ENCODE peak calls at places on chromosomes 11 and 22, in four cellular contexts. S is dorsolateral prefrontal cortex; E is lower lobe of right lung; D is CD4-positive, alpha-beta T cell. F is an unnamed sample.

GRCh38 chr22:17891427-17892167 is 117.3 kb upstream of the BID start:
- DNase-seq in S (peak; percentile 70), E (no peak), D (no peak), F (no peak)

GRCh38 chr11:1209371-1210057 is 13.4 kb upstream of the MUC5B start:
- DNase-seq in S (peak; percentile 12), E (no peak), D (no peak), F (peak; percentile 50)

GRCh38 chr11:359181-359714 is 10.1 kb upstream of the B4GALNT4 start:
- DNase-seq in S (no peak), E (no peak), D (no peak), F (no peak)

GRCh38 chr11:19398772-19399542 is 158.2 kb upstream of the E2F8 start:
- DNase-seq in S (no peak), E (no peak), D (no peak), F (no peak)

GRCh38 chr11:129785383-129786111 is 30.1 kb upstream of the TMEM45B start:
- DNase-seq in S (no peak), E (no peak), D (no peak), F (no peak)

GRCh38 chr22:50189849-50190181 is 4.1 kb downstream of the TRABD start:
- DNase-seq in S (no peak), E (no peak), D (no peak), F (no peak)

GRCh38 chr22:24507742-24508141 is 12.6 kb downstream of the UPB1 start:
- DNase-seq in S (no peak), E (no peak), D (no peak), F (no peak)

GRCh38 chr22:32326647-32327046 is 31.0 kb upstream of the RFPL3 start:
- DNase-seq in S (no peak), E (no peak), D (no peak), F (no peak)

GRCh38 chr22:44146088-44146861 is 34.5 kb upstream of the PARVG start:
- DNase-seq in S (no peak), E (no peak), D (no peak), F (no peak)

GRCh38 chr11:103433380-103433779 is 324.2 kb downstream of the DYNC2H1 start:
- DNase-seq in S (no peak), E (no peak), D (no peak), F (no peak)

GRCh38 chr11:122682464-122682863 is 26.9 kb downstream of the UBASH3B start:
- DNase-seq in S (no peak), E (no peak), D (no peak), F (no peak)

GRCh38 chr11:104594228-104594958 is 303.9 kb downstream of the CASP12 start:
- DNase-seq in S (no peak), E (no peak), D (no peak), F (no peak)

GRCh38 chr22:30763815-30764686 is 69.4 kb downstream of the OSBP2 start:
- DNase-seq in S (no peak), E (no peak), D (peak; percentile 18), F (no peak)

GRCh38 chr22:25021409-25021808 is 68.9 kb downstream of the KIAA1671 start:
- DNase-seq in S (no peak), E (no peak), D (no peak), F (peak; percentile 19)

GRCh38 chr11:71946144-71946571 is 17.3 kb downstream of the RNF121 start:
- DNase-seq in S (no peak), E (no peak), D (no peak), F (no peak)

GRCh38 chr11:70913715-70914231 is 338.6 kb downstream of the SHANK2 start:
- DNase-seq in S (no peak), E (peak; percentile 57), D (no peak), F (peak; percentile 68)

GRCh38 chr11:8746575-8746974 is 64.0 kb downstream of the RPL27A start:
- DNase-seq in S (no peak), E (no peak), D (no peak), F (no peak)

GRCh38 chr11:44112083-44112865 is 16.8 kb downstream of the EXT2 start:
- DNase-seq in S (no peak), E (no peak), D (no peak), F (no peak)

GRCh38 chr11:130865091-130865771 is 51.0 kb downstream of the SNX19 start:
- DNase-seq in S (no peak), E (no peak), D (no peak), F (no peak)

GRCh38 chr11:27861706-27862430 is 161.6 kb upstream of the BDNF start:
- DNase-seq in S (no peak), E (no peak), D (no peak), F (no peak)

GRCh38 chr22:17158568-17159503 is at the start of gene HDHD5:
- DNase-seq in S (peak; percentile 84), E (peak; percentile 95), D (peak; percentile 92), F (peak; percentile 96)

GRCh38 chr11:83836883-83837654 is 550.9 kb upstream of the CCDC90B start:
- DNase-seq in S (no peak), E (no peak), D (no peak), F (no peak)

GRCh38 chr11:79262221-79262620 is 178.6 kb downstream of the TENM4 start:
- DNase-seq in S (no peak), E (no peak), D (no peak), F (no peak)

GRCh38 chr11:27719575-27719925 is 19.3 kb upstream of the BDNF start:
- DNase-seq in S (no peak), E (no peak), D (no peak), F (no peak)

GRCh38 chr11:1877211-1878133 is 14.2 kb downstream of the PRR33 start:
- DNase-seq in S (peak; percentile 39), E (peak; percentile 47), D (no peak), F (peak; percentile 65)

GRCh38 chr22:19519041-19519926 is 4.9 kb downstream of the CLDN5 start:
- DNase-seq in S (no peak), E (no peak), D (no peak), F (no peak)

GRCh38 chr22:17705565-17706450 is 67.3 kb downstream of the BCL2L13 start:
- DNase-seq in S (no peak), E (no peak), D (no peak), F (no peak)

GRCh38 chr22:20751185-20751851 is 22.6 kb upstream of the SERPIND1 start:
- DNase-seq in S (no peak), E (no peak), D (no peak), F (no peak)
- H3K27ac ChIP-seq in S (peak overlapping the region; percentile 87), E (no peak overlapping the region), D (no peak overlapping the region), F (peak overlapping the region; percentile 30)

GRCh38 chr11:101003468-101003867 is 126.1 kb downstream of the PGR start:
- DNase-seq in S (no peak), E (no peak), D (no peak), F (no peak)
- TF ChIP-seq CTCF in S (no peak), E (no peak), D (no peak), F (no peak)

GRCh38 chr11:116837231-116838091 is at the start of gene APOA1:
- DNase-seq in S (no peak), E (no peak), D (no peak), F (no peak)

GRCh38 chr11:116833816-116834534 is 3.4 kb downstream of the APOA1 start:
- DNase-seq in S (no peak), E (no peak), D (no peak), F (no peak)

GRCh38 chr11:116836648-116837023 is 786 bp downstream of the APOA1 start:
- DNase-seq in S (no peak), E (no peak), D (no peak), F (no peak)

GRCh38 chr11:116835042-116835772 is 2.2 kb downstream of the APOA1 start:
- DNase-seq in S (no peak), E (no peak), D (no peak), F (no peak)

GRCh38 chr11:116835791-116836647 is 1.4 kb downstream of the APOA1 start:
- DNase-seq in S (peak; percentile 77), E (peak; percentile 95), D (peak; percentile 71), F (peak; percentile 96)
- H3K27ac ChIP-seq in S (peak overlapping the region; percentile 84), E (peak overlapping the region; percentile 88), D (no peak overlapping the region), F (peak overlapping the region; percentile 87)

GRCh38 chr11:102318469-102318868 is 1.2 kb downstream of the BIRC3 start:
- DNase-seq in S (no peak), E (no peak), D (peak; percentile 54), F (no peak)

GRCh38 chr11:102317768-102318103 is 452 bp downstream of the BIRC3 start:
- DNase-seq in S (no peak), E (no peak), D (no peak), F (no peak)

GRCh38 chr11:102316505-102316904 is 779 bp upstream of the BIRC3 start:
- DNase-seq in S (no peak), E (no peak), D (no peak), F (no peak)

GRCh38 chr11:102319544-102319943 is 2.3 kb downstream of the BIRC3 start:
- DNase-seq in S (no peak), E (no peak), D (no peak), F (no peak)

DNA sequence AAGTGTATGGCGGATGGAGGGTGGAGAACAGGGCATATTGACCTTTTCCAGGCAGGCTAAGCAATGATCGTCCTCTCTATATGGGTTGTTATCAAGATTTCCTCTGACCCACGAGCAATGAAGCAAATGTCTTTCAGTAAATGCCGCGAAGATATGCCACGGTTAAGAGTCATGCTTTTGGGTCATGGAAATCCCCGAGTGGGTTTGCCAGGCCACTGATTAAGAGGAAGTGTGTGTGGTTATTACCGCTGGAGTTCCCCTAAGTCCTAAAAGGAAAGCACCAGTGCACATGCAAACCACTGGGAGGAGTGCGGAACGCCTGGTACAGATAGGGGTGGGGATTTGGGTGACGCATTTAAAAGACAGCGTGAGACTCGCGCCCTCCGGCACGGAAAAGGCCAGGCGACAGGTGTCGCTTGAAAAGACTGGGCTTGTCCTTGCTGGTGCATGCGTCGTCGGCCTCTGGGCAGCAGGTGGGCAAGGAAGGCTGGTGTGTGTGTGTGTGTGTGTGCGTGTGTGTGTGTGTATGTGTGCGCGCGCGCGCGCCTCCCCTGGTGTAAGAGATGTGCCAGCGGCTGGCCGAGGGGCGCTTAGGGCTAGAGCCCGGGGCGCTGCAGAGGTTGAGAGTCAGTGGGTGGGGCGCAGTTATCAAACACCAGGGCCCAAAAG is at the start of gene BIRC3:
- DNase-seq in S (peak; percentile 55), E (peak; percentile 89), D (peak; percentile 82), F (peak; percentile 90)
- TF ChIP-seq CTCF in S (no peak), E (peak; percentile 49), D (peak; percentile 34), F (peak; percentile 47)

DNA sequence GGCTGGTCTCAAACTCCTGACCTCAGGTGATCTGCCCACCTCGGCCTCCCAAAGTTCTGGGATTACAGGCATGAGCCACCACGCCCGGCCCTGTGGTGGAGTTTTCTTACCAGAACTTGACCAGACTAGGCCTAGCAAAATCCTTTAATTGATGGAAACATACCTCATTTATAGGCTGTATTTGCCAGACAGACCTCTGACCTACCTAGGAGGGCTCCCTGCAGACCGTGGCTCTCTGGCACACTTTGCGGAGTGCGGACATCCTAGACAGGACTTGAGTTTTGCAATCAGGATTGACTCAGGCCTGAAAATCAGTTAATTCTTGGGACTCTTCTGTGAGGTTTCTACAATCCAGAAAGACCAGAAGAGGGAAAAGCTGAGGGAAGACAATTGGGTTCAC is 53.1 kb downstream of the FEZ1 start:
- DNase-seq in S (no peak), E (no peak), D (no peak), F (no peak)
- H3K27ac ChIP-seq in S (peak overlapping the region; percentile 94), E (no peak overlapping the region), D (no peak overlapping the region), F (no peak overlapping the region)

DNA sequence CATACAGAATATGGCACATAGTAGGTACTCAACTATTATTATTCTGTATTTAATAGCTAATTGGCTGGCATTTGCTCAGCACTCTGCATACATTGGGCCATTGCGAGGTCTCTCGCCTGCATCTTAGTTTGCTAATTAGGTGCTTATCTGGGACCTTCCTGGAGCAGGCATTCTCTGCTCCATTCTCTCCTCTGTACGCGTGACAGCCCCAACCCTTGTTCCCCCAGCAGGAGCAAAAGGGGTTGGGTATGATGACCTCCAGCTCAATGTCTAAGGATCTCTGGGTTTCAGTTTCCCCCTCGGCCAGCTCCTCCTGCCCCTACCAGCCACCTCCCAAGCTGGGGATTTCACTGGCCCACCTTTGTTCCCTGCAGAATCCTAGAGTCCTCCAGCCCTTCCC is 9.7 kb upstream of the LGALS2 start:
- DNase-seq in S (no peak), E (no peak), D (no peak), F (no peak)
- TF ChIP-seq CTCF in S (no peak), E (no peak), D (no peak), F (no peak)